ENCODE peak calls at places on chromosomes 5 and 9, in seven cellular contexts. Q is K562, R is HCT116, M is H1, E is SK-N-SH, A is GM12878, V is HepG2. N is an unnamed sample.

GRCh38 chr5:94174748-94175411 is 433.5 kb upstream of the POU5F2 start:
- DNase-seq in Q (no peak), R (no peak), M (no peak), E (no peak), A (no peak), V (no peak), N (no peak)

GRCh38 chr5:130189961-130190360 is 285.7 kb downstream of the CHSY3 start:
- DNase-seq in Q (no peak), R (peak; percentile 12), M (no peak), E (no peak), A (no peak), V (no peak), N (no peak)

GRCh38 chr5:53481887-53482716 is 1.7 kb downstream of the FST start:
- DNase-seq in Q (peak; percentile 38), R (peak; percentile 32), M (peak; percentile 66), E (peak; percentile 65), A (no peak), V (peak; percentile 58), N (no peak)

GRCh38 chr5:176653401-176653800 is 6.1 kb downstream of the TSPAN17 start:
- DNase-seq in Q (peak; percentile 21), R (no peak), M (no peak), E (no peak), A (peak; percentile 12), V (no peak), N (no peak)

GRCh38 chr5:114789773-114790402 is 379.8 kb downstream of the TRIM36 start:
- DNase-seq in Q (peak; percentile 2), R (peak; percentile 34), M (no peak), E (peak; percentile 30), A (no peak), V (peak; percentile 8), N (no peak)

GRCh38 chr5:10445352-10445751 is 3.7 kb downstream of the ROPN1L start:
- DNase-seq in Q (peak; percentile 49), R (no peak), M (no peak), E (no peak), A (no peak), V (no peak), N (no peak)

GRCh38 chr5:16160706-16161105 is 18.9 kb downstream of the MARCHF11 start:
- DNase-seq in Q (peak; percentile 72), R (peak; percentile 12), M (no peak), E (no peak), A (peak; percentile 2), V (peak; percentile 60), N (peak; percentile 51)

GRCh38 chr5:22780756-22781155 is 72.4 kb downstream of the CDH12 start:
- DNase-seq in Q (no peak), R (no peak), M (no peak), E (no peak), A (no peak), V (no peak), N (no peak)

GRCh38 chr5:88190106-88190834 is 78.4 kb downstream of the TMEM161B start:
- DNase-seq in Q (no peak), R (no peak), M (no peak), E (no peak), A (no peak), V (no peak), N (no peak)

GRCh38 chr9:21286654-21287053 is 18.5 kb downstream of the IFNA5 start:
- DNase-seq in Q (no peak), R (no peak), M (no peak), E (no peak), A (no peak), V (no peak), N (no peak)

GRCh38 chr9:135624282-135624681 is 15.1 kb downstream of the GLT6D1 start:
- DNase-seq in Q (no peak), R (no peak), M (no peak), E (no peak), A (no peak), V (no peak), N (no peak)

GRCh38 chr5:158821321-158821720 is 278.4 kb downstream of the EBF1 start:
- DNase-seq in Q (no peak), R (no peak), M (no peak), E (no peak), A (no peak), V (no peak), N (no peak)

GRCh38 chr9:111362526-111362925 is 32.5 kb upstream of the OR2K2 start:
- DNase-seq in Q (no peak), R (no peak), M (no peak), E (no peak), A (no peak), V (no peak), N (no peak)

GRCh38 chr9:111360881-111361280 is 30.9 kb upstream of the OR2K2 start:
- DNase-seq in Q (no peak), R (no peak), M (no peak), E (no peak), A (peak; percentile 34), V (no peak), N (no peak)

GRCh38 chr9:111352545-111352944 is 22.5 kb upstream of the OR2K2 start:
- DNase-seq in Q (no peak), R (no peak), M (no peak), E (no peak), A (no peak), V (peak; percentile 43), N (no peak)

DNA sequence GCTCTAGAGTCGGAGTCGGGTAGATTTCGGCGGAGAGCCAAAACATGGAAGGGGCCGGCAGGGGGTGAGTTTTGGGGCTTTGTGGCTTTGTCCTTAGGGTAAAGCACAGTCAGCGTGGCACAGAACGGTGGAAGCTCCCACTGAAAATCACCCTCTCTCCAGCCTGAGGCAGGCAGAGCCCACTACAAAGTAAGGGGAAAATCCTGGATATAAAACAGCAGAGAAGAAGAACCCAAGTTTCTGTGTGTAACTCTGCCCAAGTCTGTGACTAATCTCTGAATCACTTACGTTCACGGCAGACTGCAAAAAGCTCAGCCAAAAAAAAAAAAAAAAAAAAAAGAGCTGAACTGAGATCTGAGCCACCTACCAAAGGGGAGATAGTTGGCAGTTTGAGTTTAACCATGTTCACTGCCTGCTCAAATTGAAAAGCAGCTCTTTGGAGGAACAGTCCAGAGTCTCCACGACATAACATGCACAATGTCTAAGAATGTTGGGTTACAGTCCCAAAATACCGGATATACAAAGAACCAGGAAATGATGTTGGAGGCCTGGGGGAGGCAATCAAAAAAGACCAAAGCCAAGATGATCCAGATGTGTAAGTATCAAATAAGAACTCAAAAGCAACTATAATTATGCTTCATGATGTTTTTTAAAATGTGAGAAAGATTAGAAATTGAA is 26.7 kb upstream of the OR2K2 start:
- DNase-seq in Q (peak; percentile 6), R (peak; percentile 52), M (no peak), E (no peak), A (no peak), V (no peak), N (peak; percentile 52)
- TF ChIP-seq SIN3A in Q (no peak), R (no peak), M (no peak), E (no peak), A (no peak), V (no peak), N (no peak)

DNA sequence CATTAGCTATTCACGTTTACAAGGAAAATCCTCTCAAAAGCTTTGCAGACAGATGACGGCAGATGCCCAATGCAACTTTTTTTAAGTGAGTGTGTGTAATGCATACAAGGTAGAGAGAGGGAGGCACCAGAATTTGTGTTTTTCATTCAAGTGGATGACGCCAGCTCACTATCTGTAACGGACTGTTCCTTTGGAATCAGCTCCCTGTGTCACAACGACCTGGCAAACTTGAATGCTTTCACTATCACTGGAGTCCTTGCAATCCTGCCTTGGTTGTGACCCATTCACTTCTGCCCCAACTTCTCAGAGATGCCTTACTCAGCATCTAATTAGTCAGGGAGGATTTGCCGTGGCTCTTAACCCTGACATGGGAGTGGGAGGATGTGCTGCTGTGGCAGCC is 148.5 kb downstream of the BNC2 start:
- DNase-seq in Q (no peak), R (no peak), M (no peak), E (no peak), A (no peak), V (no peak), N (no peak)
- TF ChIP-seq SIN3A in Q (no peak), R (no peak), M (no peak), E (no peak), A (no peak), V (no peak), N (no peak)

GRCh38 chr9:130368631-130369103 is 76.1 kb upstream of the ASS1 start:
- DNase-seq in Q (peak; percentile 36), R (no peak), M (no peak), E (no peak), A (no peak), V (no peak), N (no peak)
- TF ChIP-seq SIN3A in Q (no peak), R (no peak), M (no peak), E (no peak), A (no peak), V (no peak), N (no peak)

GRCh38 chr5:137592317-137592716 is 93.2 kb upstream of the SPOCK1 start:
- DNase-seq in Q (no peak), R (no peak), M (no peak), E (no peak), A (no peak), V (no peak), N (no peak)
- TF ChIP-seq SIN3A in Q (no peak), R (no peak), M (no peak), E (no peak), A (no peak), V (no peak), N (no peak)

DNA sequence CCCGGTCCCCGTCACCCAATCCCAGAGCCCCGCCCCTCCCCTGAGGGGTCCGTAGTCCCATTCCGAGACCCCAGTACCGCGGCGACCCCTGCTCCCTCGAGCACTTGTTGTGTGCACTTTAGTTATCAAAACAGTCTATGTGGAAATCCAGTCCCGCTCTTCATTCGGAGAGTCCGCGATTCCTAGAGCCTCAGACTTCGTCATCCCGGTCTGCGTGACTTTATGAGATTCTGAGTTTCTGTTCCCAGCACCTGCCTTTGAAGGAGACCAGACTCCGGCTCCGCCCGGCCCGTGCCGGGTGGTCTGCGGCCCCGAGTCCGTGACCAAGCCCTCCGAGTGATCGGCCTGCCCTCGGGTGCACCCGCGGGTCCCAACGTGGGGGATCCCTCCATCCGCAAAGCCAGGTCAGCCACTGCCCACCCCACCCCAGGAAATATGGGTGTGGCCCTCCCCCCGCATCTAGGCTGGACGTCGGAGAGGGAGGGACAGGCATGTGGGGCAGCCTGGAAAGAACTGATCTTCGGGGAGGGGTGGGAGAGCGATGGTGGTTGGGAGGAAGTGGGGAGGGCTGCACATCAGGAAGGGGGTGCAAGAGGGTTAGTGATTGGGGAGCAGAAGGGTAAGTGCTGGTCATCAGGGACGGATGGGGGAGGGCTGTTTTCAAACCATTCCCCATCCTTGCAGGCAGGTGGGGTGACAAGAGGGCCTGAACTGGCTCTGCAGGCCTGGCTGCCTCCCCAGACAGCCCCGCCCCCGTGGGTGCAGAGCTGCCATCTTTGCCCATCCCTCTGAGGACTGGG is 571 bp downstream of the LRSAM1 start:
- DNase-seq in Q (peak; percentile 79), R (no peak), M (peak; percentile 75), E (peak; percentile 81), A (peak; percentile 47), V (no peak), N (no peak)
- TF ChIP-seq SIN3A in Q (peak; percentile 81), R (no peak), M (peak; percentile 13), E (no peak), A (no peak), V (peak; percentile 14), N (no peak)

DNA sequence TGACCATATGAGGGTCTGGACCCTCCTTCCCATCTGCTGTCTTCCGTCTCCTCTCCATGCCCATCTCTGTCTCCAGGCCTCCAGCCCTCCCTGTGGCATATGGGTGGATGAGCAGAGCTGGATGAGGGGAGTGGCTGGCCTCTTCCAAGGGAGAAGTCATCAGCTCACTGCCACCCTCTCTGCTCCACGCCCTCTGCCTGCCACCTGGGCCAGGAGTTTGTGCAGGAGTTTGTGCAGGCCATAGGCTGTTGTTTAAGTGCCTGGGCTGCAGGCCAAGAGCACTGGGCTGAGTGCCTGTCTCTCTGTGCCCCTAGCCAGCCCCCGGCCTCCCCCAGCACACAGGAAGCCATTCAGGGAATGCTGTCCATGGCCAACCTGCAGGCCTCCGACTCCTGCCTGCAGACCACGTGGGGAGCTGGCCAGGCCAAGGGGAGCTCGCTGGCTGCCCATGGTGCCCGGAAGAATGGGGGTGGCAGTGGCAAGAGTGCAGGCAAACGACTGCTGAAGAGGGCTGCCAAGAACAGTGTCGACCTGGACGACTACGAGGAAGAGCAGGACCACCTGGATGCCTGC is 97.0 kb downstream of the PHF2 start:
- DNase-seq in Q (no peak), R (no peak), M (peak; percentile 37), E (peak; percentile 35), A (no peak), V (no peak), N (no peak)
- TF ChIP-seq SIN3A in Q (no peak), R (no peak), M (no peak), E (no peak), A (no peak), V (no peak), N (no peak)